ENCODE peak calls at places on chromosome 16, in four cellular contexts. One of them, this sample, is unnamed. For H3K4me1, the result is how much of the 10 kb centered on the place peaks cover.

GRCh38 chr16:30149250-30149885 is 26.3 kb upstream of the MAPK3 start:
- DNase-seq in lower lobe of right lung: no peak
- DNase-seq in A549: no peak
- DNase-seq in iPS DF 6.9: no peak
- DNase-seq in this sample: no peak

GRCh38 chr16:75550211-75550662 is 5.8 kb downstream of the TMEM231 start:
- DNase-seq in lower lobe of right lung: no peak
- DNase-seq in A549: peak
- DNase-seq in iPS DF 6.9: no peak
- DNase-seq in this sample: no peak

GRCh38 chr16:49473773-49474172 is 100.2 kb downstream of the C16orf78 start:
- DNase-seq in lower lobe of right lung: peak
- DNase-seq in A549: no peak
- DNase-seq in iPS DF 6.9: no peak
- DNase-seq in this sample: no peak

GRCh38 chr16:57589374-57589773 is 39.1 kb upstream of the ADGRG1 start:
- DNase-seq in lower lobe of right lung: no peak
- DNase-seq in A549: no peak
- DNase-seq in iPS DF 6.9: no peak
- DNase-seq in this sample: no peak

GRCh38 chr16:73304008-73304814 is 256.3 kb upstream of the ZFHX3 start:
- DNase-seq in lower lobe of right lung: no peak
- DNase-seq in A549: no peak
- DNase-seq in iPS DF 6.9: no peak
- DNase-seq in this sample: no peak

GRCh38 chr16:49890876-49891275 is 35.0 kb upstream of the ZNF423 start:
- DNase-seq in lower lobe of right lung: no peak
- DNase-seq in A549: peak
- DNase-seq in iPS DF 6.9: no peak
- DNase-seq in this sample: no peak

GRCh38 chr16:50956637-50957036 is 194.4 kb downstream of the SALL1 start:
- DNase-seq in lower lobe of right lung: no peak
- DNase-seq in A549: no peak
- DNase-seq in iPS DF 6.9: no peak
- DNase-seq in this sample: no peak

GRCh38 chr16:27434141-27435051 is 32.4 kb downstream of the IL21R start:
- DNase-seq in lower lobe of right lung: no peak
- DNase-seq in A549: no peak
- DNase-seq in iPS DF 6.9: no peak
- DNase-seq in this sample: no peak

GRCh38 chr16:62478903-62479458 is 442.7 kb upstream of the CDH8 start:
- DNase-seq in lower lobe of right lung: no peak
- DNase-seq in A549: no peak
- DNase-seq in iPS DF 6.9: no peak
- DNase-seq in this sample: no peak

DNA sequence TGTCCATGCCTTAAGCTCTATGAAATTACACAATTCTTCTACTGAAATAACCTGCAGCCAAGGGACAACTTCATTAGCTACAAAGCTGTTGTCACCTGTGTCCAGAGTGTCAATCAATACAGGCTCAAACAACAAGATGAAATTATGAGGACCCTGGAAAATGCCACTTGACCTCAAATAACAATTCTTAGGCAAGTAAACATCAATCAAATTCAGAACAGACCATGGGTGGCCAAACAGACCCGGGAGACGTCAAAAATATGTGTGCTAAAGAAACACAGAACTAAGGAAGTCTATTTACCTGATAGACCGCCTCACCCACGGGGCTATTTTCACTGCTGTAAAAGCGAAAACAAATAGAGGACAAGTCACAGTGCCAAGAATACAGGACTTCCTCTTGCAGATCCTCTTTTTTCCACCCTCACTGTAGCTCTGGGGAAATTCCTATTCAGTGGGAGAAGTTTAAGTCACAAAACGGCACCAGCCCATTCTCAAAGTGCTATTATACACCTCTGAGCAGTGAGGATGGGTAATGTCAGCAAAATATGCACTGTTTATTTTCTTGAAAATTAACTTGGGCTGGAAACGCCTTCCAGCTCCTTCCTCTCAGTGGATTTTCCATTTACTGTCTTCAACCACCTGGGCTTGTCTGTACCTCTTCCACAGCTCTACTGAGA is 2.7 kb downstream of the LITAF start:
- DNase-seq in lower lobe of right lung: peak
- DNase-seq in A549: peak
- DNase-seq in iPS DF 6.9: no peak
- DNase-seq in this sample: peak
- H3K4me1 ChIP-seq in lower lobe of right lung: half or more
- H3K4me1 ChIP-seq in A549: half or more
- H3K4me1 ChIP-seq in iPS DF 6.9: under half
- H3K4me1 ChIP-seq in this sample: under half

DNA sequence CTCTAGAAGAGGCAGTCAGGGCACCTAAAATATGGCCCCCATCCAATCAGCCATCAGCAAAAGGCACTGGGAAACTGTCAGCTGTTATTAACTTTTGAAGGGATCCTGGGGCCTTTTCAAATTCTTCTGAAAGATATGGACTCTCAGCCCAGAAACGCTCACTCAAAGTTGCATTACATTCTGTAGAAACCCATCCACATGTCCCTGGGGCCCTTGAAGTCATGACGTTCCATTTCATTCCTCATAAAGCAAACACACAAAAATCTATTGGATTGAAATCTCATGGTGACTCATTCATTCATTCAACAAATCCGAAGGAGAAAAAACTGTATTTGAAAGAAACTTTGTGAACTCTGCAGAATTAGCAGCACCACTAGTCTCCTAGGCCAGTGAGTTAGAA is 215.3 kb downstream of the C16orf95 start:
- DNase-seq in lower lobe of right lung: no peak
- DNase-seq in A549: peak
- DNase-seq in iPS DF 6.9: no peak
- DNase-seq in this sample: peak
- H3K4me1 ChIP-seq in lower lobe of right lung: under half
- H3K4me1 ChIP-seq in A549: under half
- H3K4me1 ChIP-seq in iPS DF 6.9: under half
- H3K4me1 ChIP-seq in this sample: under half

DNA sequence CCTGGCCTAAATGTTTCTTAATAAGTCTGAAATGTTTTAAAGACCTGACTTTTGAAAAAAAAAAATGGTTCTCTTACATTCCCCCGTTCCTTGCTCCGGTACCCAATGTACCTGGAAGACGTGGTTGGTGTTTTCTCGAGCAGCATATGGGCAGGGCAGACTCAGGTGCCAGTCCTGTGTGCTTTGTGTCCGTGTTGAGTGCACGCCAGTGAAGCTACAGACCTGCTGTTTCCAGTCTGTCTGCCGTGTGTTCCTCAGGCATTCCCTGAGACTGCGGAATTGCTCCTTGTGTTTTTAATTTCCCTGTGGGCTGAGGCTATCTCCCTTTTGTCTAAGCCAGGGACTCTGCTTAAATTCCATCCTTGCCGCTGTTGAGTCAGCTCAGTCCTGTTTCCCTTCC is 11.7 kb upstream of the IL17C start:
- DNase-seq in lower lobe of right lung: no peak
- DNase-seq in A549: no peak
- DNase-seq in iPS DF 6.9: no peak
- DNase-seq in this sample: peak
- H3K4me1 ChIP-seq in lower lobe of right lung: under half
- H3K4me1 ChIP-seq in A549: under half
- H3K4me1 ChIP-seq in iPS DF 6.9: under half
- H3K4me1 ChIP-seq in this sample: under half

GRCh38 chr16:86757704-86758040 is 179.3 kb downstream of the FOXL1 start:
- DNase-seq in lower lobe of right lung: no peak
- DNase-seq in A549: no peak
- DNase-seq in iPS DF 6.9: no peak
- DNase-seq in this sample: no peak

GRCh38 chr16:86753399-86753798 is 175.1 kb downstream of the FOXL1 start:
- DNase-seq in lower lobe of right lung: no peak
- DNase-seq in A549: no peak
- DNase-seq in iPS DF 6.9: no peak
- DNase-seq in this sample: no peak

GRCh38 chr16:86756882-86757703 is 178.7 kb downstream of the FOXL1 start:
- DNase-seq in lower lobe of right lung: no peak
- DNase-seq in A549: no peak
- DNase-seq in iPS DF 6.9: no peak
- DNase-seq in this sample: no peak

GRCh38 chr16:86752582-86753175 is 174.3 kb downstream of the FOXL1 start:
- DNase-seq in lower lobe of right lung: no peak
- DNase-seq in A549: no peak
- DNase-seq in iPS DF 6.9: no peak
- DNase-seq in this sample: no peak

DNA sequence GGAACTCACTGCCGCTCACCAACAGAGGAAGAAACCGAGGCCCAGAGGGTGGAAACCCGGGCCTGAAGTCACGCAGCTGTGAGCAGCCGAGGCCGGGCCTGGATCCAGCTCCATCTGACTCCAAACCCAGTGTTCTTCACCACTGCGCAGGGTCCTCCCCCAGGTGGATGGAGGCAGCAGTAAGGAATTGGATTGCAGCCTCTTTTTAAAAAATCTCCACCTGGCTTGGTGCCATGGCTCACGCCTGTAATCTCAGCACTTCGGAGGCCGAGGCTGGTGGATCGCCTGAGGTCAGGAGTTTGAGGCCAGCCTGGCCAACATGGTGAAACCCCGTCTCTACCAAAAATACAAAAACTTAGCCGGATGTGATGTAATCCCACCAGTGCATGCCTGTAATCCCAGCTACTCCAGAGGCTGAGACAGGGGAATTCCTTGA is 177.2 kb downstream of the FOXL1 start:
- DNase-seq in lower lobe of right lung: no peak
- DNase-seq in A549: no peak
- DNase-seq in iPS DF 6.9: no peak
- DNase-seq in this sample: no peak
- H3K4me1 ChIP-seq in lower lobe of right lung: under half
- H3K4me1 ChIP-seq in A549: under half
- H3K4me1 ChIP-seq in iPS DF 6.9: under half
- H3K4me1 ChIP-seq in this sample: under half

GRCh38 chr16:53216798-53217197 is 162.0 kb downstream of the CHD9 start:
- DNase-seq in lower lobe of right lung: no peak
- DNase-seq in A549: no peak
- DNase-seq in iPS DF 6.9: no peak
- DNase-seq in this sample: no peak
- H3K4me1 ChIP-seq in lower lobe of right lung: half or more
- H3K4me1 ChIP-seq in A549: half or more
- H3K4me1 ChIP-seq in iPS DF 6.9: under half
- H3K4me1 ChIP-seq in this sample: under half

DNA sequence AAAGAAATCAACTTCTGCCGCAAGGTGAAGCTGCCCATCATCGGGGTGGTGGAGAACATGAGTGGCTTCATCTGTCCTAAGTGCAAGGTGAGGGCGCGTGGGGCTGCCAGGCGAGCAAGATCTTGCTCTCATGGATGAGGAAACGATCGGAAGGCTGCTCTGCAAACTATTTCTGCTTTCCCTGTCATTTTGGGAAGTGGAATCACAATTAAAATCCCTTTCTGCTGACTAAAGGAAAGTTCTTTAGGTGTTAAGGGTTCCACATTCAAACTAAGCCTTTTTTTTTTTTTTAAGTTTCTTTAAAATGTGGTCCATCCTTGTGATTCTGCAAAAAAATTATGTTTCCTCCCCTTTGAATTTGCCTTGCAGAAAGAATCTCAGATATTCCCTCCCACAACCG is 17.7 kb downstream of the NUBP1 start:
- DNase-seq in lower lobe of right lung: no peak
- DNase-seq in A549: no peak
- DNase-seq in iPS DF 6.9: no peak
- DNase-seq in this sample: no peak
- H3K4me1 ChIP-seq in lower lobe of right lung: under half
- H3K4me1 ChIP-seq in A549: under half
- H3K4me1 ChIP-seq in iPS DF 6.9: under half
- H3K4me1 ChIP-seq in this sample: under half

GRCh38 chr16:89191901-89192184 is 8.5 kb downstream of the SLC22A31 start:
- DNase-seq in lower lobe of right lung: no peak
- DNase-seq in A549: no peak
- DNase-seq in iPS DF 6.9: no peak
- DNase-seq in this sample: no peak

GRCh38 chr16:89194340-89195311 is 5.7 kb downstream of the SLC22A31 start:
- DNase-seq in lower lobe of right lung: peak
- DNase-seq in A549: no peak
- DNase-seq in iPS DF 6.9: no peak
- DNase-seq in this sample: no peak

GRCh38 chr16:89195521-89196171 is 4.7 kb downstream of the SLC22A31 start:
- DNase-seq in lower lobe of right lung: peak
- DNase-seq in A549: no peak
- DNase-seq in iPS DF 6.9: no peak
- DNase-seq in this sample: no peak

GRCh38 chr16:89193021-89193575 is 7.2 kb downstream of the SLC22A31 start:
- DNase-seq in lower lobe of right lung: peak
- DNase-seq in A549: peak
- DNase-seq in iPS DF 6.9: peak
- DNase-seq in this sample: no peak

DNA sequence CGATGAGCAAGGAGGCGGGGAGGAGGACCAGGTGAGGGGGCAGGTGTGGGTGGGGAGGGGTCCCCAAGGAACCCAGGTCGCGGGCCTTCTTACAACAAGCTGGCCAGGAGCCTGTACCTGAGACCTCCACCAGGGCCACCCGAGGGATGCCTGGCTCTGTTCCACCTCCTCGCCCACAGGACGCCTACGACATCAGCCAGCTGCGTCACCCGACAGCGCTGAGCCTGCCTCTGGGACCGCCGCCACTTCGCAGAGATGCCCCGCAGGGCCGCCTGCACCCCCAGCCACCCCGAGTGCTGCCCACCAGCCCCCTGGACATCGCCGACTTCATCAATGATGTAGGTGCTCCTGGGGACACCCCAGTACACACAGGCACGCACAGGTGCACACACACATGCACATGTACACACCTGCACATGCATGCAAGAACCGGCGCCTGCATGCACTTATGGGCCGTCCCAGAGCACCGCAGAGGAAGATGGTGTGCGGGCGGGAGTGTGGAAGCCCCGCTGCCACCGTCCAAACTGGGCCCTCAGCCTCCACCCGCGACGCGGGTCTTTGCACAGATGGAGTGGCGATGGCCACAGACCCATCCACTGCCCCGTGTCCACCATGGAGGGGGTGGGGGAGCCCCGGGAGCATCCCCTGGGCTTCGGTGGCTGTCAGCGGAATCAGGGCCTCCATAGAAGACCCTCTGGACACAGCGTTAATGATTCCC is 6.6 kb downstream of the SLC22A31 start:
- DNase-seq in lower lobe of right lung: peak
- DNase-seq in A549: no peak
- DNase-seq in iPS DF 6.9: no peak
- DNase-seq in this sample: no peak
- H3K4me1 ChIP-seq in lower lobe of right lung: under half
- H3K4me1 ChIP-seq in A549: under half
- H3K4me1 ChIP-seq in iPS DF 6.9: under half
- H3K4me1 ChIP-seq in this sample: under half